ENCODE peak calls at places on chromosomes 12 and 14, in nine cellular contexts. S is IMR-90, H is cardiac muscle cell, M is fibroblast of lung, F is HepG2, Y is stomach, V is WERI-Rb-1, N is lung, G is lower lobe of right lung. X is an unnamed sample. For H3K27me3, the result is how much of the 10 kb centered on the place peaks cover.

GRCh38 chr14:44963775-44964380 is 1.9 kb downstream of the TOGARAM1 start:
- DNase-seq in H (no peak), M (peak), S (no peak), N (no peak), F (peak), G (no peak), Y (no peak), V (no peak), X (peak)

GRCh38 chr12:2919249-2919648 is 28.6 kb downstream of the TULP3 start:
- DNase-seq in H (no peak), N (no peak), G (no peak), Y (no peak), V (no peak), M (no peak), F (no peak), S (no peak), X (no peak)

GRCh38 chr12:48946206-48946605 is 11.1 kb downstream of the ARF3 start:
- DNase-seq in V (no peak), M (no peak), G (no peak), S (peak), F (no peak), H (peak), Y (no peak), N (no peak), X (no peak)

GRCh38 chr12:128286970-128287369 is 20.0 kb downstream of the TMEM132C start:
- DNase-seq in M (no peak), V (no peak), Y (no peak), G (no peak), H (peak), S (no peak), F (no peak), N (no peak), X (no peak)

GRCh38 chr12:114166360-114166759 is 200.2 kb upstream of the RBM19 start:
- DNase-seq in M (peak), H (peak), N (no peak), S (peak), F (peak), V (peak), G (no peak), Y (no peak), X (no peak)

GRCh38 chr12:9134981-9135628 is 19.4 kb upstream of the A2M start:
- DNase-seq in M (no peak), S (peak), G (peak), N (no peak), V (no peak), Y (no peak), H (no peak), F (peak), X (no peak)

GRCh38 chr14:28763914-28764848 is 2.4 kb upstream of the FOXG1 start:
- DNase-seq in M (peak), V (no peak), F (no peak), G (no peak), N (no peak), S (no peak), H (no peak), Y (no peak), X (no peak)

GRCh38 chr12:78916845-78917480 is 52.4 kb downstream of the SYT1 start:
- DNase-seq in M (peak), F (no peak), G (no peak), S (peak), Y (no peak), H (peak), V (no peak), N (no peak), X (no peak)

GRCh38 chr14:33534636-33535035 is 416.2 kb downstream of the EGLN3 start:
- DNase-seq in V (no peak), G (no peak), S (no peak), N (no peak), H (no peak), Y (no peak), F (no peak), M (peak), X (no peak)

GRCh38 chr12:129830796-129831195 is 73.0 kb downstream of the TMEM132D start:
- DNase-seq in G (no peak), Y (no peak), V (no peak), S (no peak), H (no peak), M (no peak), F (no peak), N (no peak), X (no peak)

GRCh38 chr14:103121846-103122577 is 1.2 kb upstream of the TNFAIP2 start:
- DNase-seq in N (peak), Y (peak), V (peak), S (peak), F (peak), M (peak), G (peak), H (peak), X (no peak)

GRCh38 chr14:104792945-104793702 is 2.4 kb downstream of the AKT1 start:
- DNase-seq in M (no peak), Y (no peak), F (no peak), S (no peak), H (no peak), N (no peak), G (no peak), V (no peak), X (no peak)

GRCh38 chr14:59215353-59215752 is 26.9 kb downstream of the DAAM1 start:
- DNase-seq in H (peak), Y (peak), G (peak), S (peak), F (peak), N (peak), V (no peak), M (peak), X (no peak)

GRCh38 chr14:34982421-34983147 is at the start of gene SRP54:
- DNase-seq in N (peak), V (peak), Y (peak), H (peak), G (peak), F (peak), M (peak), S (peak), X (peak)

GRCh38 chr14:106211489-106211888 is 685.1 kb downstream of the TMEM121 start:
- DNase-seq in S (no peak), F (no peak), V (no peak), H (no peak), Y (no peak), M (no peak), G (no peak), N (no peak), X (no peak)

GRCh38 chr12:46788247-46788887 is 37.4 kb downstream of the SLC38A4 start:
- DNase-seq in H (peak), M (peak), S (peak), F (no peak), G (no peak), V (no peak), N (no peak), Y (no peak), X (no peak)

GRCh38 chr12:110921262-110921661 is 883 bp upstream of the MYL2 start:
- DNase-seq in S (peak), N (no peak), H (peak), Y (no peak), G (no peak), F (no peak), V (no peak), M (peak), X (no peak)

DNA sequence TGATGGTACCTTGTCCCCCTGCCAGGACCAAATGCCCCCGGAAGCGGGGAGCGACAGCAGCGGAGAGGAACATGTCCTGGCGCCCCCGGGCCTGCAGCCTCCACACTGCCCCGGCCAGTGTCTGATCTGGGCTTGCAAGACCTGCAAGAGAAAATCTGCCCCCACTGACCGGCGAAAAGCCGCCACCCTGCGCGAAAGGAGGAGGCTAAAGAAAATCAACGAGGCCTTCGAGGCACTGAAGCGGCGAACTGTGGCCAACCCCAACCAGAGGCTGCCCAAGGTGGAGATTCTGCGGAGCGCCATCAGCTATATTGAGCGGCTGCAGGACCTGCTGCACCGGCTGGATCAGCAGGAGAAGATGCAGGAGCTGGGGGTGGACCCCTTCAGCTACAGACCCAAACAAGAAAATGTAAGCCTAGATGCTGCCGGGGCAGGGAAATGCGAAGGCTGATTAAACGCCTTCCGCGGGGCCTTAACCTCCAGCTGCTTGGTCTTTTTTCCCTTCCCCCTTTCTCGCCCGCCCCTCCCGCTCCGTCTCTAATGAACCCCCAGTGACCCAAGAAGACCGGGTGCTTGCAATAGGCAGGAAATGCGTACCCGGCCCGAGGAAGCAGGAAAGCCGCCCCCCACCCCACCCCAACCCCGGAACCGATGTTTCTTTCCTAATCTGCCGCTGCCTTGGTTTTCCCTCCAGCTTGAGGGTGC is 548 bp downstream of the MYF6 start:
- DNase-seq in Y (no peak), F (no peak), V (no peak), N (no peak), S (no peak), M (no peak), H (no peak), G (no peak), X (no peak)
- H3K27me3 ChIP-seq in Y (under half), F (under half), V (under half), N (under half), S (under half), M (under half), H (half or more), G (under half), X (under half)

GRCh38 chr12:76252031-76252430 is 96.2 kb downstream of the BBS10 start:
- DNase-seq in Y (no peak), V (no peak), N (no peak), M (no peak), G (no peak), F (no peak), H (no peak), S (no peak), X (no peak)
- TF ChIP-seq CTCF in Y (no peak), V (no peak), N (no peak), M (no peak), G (no peak), F (no peak), H (no peak), S (no peak), X (no peak)

GRCh38 chr14:100765991-100766390 is 39.3 kb downstream of the DLK1 start:
- DNase-seq in M (no peak), G (no peak), S (no peak), Y (no peak), F (no peak), H (no peak), V (no peak), N (no peak), X (no peak)
- H3K27me3 ChIP-seq in M (under half), G (under half), S (under half), Y (under half), F (under half), H (under half), V (under half), N (under half), X (under half)

DNA sequence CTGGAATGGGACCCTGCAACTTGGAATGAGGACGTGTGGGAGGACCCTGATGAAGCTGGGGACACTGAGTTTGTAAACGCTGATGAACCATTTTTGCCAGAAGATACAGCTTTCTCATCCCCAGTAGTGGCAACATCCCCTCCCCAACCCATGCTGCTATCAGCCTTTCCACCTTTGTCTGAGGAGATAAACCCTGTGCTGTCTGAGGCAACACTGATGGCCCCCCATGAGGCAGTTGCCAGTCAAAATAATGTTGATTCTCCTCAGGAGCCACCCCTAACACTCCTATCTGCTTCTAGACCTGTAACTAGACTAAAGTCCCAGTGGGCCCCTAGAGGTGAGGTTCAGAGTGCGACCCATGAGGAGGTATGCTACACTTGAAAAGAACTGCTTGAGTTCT is 7.5 kb upstream of the RNASE9 start:
- DNase-seq in N (no peak), G (no peak), H (no peak), V (no peak), M (no peak), S (no peak), F (no peak), Y (no peak), X (no peak)
- TF ChIP-seq CTCF in N (no peak), G (no peak), H (no peak), V (no peak), M (no peak), S (no peak), F (no peak), Y (no peak), X (no peak)

DNA sequence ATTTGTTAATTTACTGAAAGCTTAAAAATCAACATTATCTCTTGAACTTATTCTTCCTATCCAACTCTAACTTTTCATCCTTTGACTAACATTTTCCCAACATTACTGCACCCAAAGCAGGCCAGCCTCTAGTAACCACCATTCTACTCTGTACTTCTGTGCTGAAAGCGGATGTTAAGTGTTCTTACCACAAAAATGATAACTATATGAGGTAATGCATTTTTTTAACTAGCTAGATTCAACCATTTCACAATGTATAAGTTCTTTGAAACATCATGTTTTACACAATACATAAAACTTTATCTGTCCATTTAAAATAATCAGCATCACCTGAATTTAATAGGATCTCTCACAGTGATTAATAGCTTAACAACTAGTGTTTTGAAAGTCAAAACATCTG is 468.5 kb upstream of the MGAT4C start:
- DNase-seq in V (no peak), F (no peak), S (peak), Y (no peak), G (no peak), H (peak), N (no peak), M (peak), X (no peak)
- H3K27me3 ChIP-seq in V (under half), F (under half), S (under half), Y (under half), G (under half), H (under half), N (under half), M (under half), X (under half)

GRCh38 chr12:16121953-16122352 is 155.5 kb downstream of the SLC15A5 start:
- DNase-seq in S (no peak), N (no peak), F (no peak), Y (no peak), G (no peak), M (no peak), V (no peak), H (no peak), X (no peak)
- TF ChIP-seq CTCF in S (no peak), N (no peak), F (no peak), Y (no peak), G (no peak), M (no peak), V (peak), H (no peak), X (no peak)

GRCh38 chr12:468671-469389 is 9.1 kb downstream of the B4GALNT3 start:
- DNase-seq in H (no peak), V (no peak), Y (peak), N (no peak), F (no peak), S (peak), G (no peak), M (peak), X (no peak)
- H3K27me3 ChIP-seq in H (under half), V (under half), Y (under half), N (under half), F (under half), S (under half), G (under half), M (under half), X (under half)

DNA sequence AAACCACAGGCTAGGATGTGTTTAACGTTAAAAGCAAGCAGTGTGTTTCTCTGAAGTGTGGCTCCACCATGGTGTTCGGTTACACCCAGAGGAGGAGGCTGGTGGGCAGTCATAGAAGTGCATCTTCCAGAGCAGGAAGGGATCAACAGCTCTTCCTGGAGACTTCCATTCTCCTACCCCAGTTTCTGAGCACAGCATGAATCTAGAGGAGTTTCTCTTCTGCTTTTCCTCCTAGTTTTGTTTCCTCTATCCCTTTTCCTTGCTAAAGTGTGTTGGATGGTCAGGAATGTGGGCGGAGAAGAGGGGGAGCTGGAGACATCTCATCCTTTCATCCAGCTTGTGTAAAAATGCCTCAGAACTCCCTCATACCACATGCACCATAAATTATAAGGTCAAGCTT is 3.8 kb upstream of the CKAP4 start:
- DNase-seq in Y (no peak), N (no peak), S (peak), G (no peak), F (no peak), M (peak), H (peak), V (no peak), X (no peak)
- TF ChIP-seq CTCF in Y (no peak), N (no peak), S (peak), G (no peak), F (no peak), M (no peak), H (no peak), V (no peak), X (no peak)

DNA sequence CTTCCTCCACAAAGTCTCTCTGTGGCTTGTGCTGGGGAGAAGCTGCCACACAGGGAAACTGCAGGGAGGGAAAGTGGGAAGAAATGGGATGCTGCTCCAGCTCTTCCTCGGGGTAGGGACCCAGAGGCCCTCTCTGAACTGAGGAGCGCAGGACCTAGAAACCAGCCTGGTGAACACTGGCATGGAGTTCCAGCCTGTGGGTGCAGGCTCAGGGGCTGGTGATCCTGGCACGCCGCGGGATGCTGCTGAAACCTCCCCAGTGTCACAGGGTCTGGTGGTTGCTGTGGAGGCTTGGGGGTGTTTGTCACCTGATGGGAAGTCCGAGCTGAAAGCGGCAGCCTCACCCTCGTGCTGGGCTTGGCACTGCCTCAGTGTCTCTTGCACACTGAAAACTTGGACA is 5.2 kb upstream of the KRT75 start:
- DNase-seq in H (no peak), Y (no peak), F (no peak), N (no peak), G (no peak), M (no peak), S (no peak), V (no peak), X (no peak)
- H3K27me3 ChIP-seq in H (under half), Y (under half), F (under half), N (under half), G (under half), M (under half), S (under half), V (half or more), X (under half)

GRCh38 chr14:87049886-87050820 is 942.8 kb downstream of the GALC start:
- DNase-seq in F (peak), G (no peak), Y (no peak), N (no peak), M (peak), H (peak), S (peak), V (peak), X (peak)
- TF ChIP-seq CTCF in F (peak), G (peak), Y (no peak), N (no peak), M (peak), H (peak), S (peak), V (peak), X (peak)